ENCODE peak calls at places on chromosomes 5 and 9, in ten cellular contexts. One of them, this sample, is unnamed. For H3K36me3, the result is how much of the 10 kb centered on the place peaks cover.

GRCh38 chr9:109880276-109881169 is 100.5 kb downstream of the PALM2AKAP2 start:
- DNase-seq in IMR-90: peak
- DNase-seq in adrenal gland: no peak
- DNase-seq in hepatocyte: peak
- DNase-seq in GM12878: no peak
- DNase-seq in tibial artery: no peak
- DNase-seq in CD8-positive, alpha-beta T cell: no peak
- DNase-seq in Panc1: no peak
- DNase-seq in ovary: no peak
- DNase-seq in heart left ventricle: no peak
- DNase-seq in this sample: peak

GRCh38 chr9:132069046-132069898 is 10.4 kb downstream of the MED27 start:
- DNase-seq in IMR-90: peak
- DNase-seq in adrenal gland: no peak
- DNase-seq in hepatocyte: no peak
- DNase-seq in GM12878: no peak
- DNase-seq in tibial artery: no peak
- DNase-seq in CD8-positive, alpha-beta T cell: no peak
- DNase-seq in Panc1: no peak
- DNase-seq in ovary: no peak
- DNase-seq in heart left ventricle: no peak
- DNase-seq in this sample: peak

GRCh38 chr9:116002624-116003023 is 151.0 kb upstream of the PAPPA start:
- DNase-seq in IMR-90: no peak
- DNase-seq in adrenal gland: no peak
- DNase-seq in hepatocyte: no peak
- DNase-seq in GM12878: no peak
- DNase-seq in tibial artery: no peak
- DNase-seq in CD8-positive, alpha-beta T cell: no peak
- DNase-seq in Panc1: no peak
- DNase-seq in ovary: no peak
- DNase-seq in heart left ventricle: peak
- DNase-seq in this sample: peak

GRCh38 chr5:74761241-74761640 is 5.7 kb downstream of the GFM2 start:
- DNase-seq in IMR-90: peak
- DNase-seq in adrenal gland: no peak
- DNase-seq in hepatocyte: no peak
- DNase-seq in GM12878: no peak
- DNase-seq in tibial artery: no peak
- DNase-seq in CD8-positive, alpha-beta T cell: no peak
- DNase-seq in Panc1: no peak
- DNase-seq in ovary: no peak
- DNase-seq in heart left ventricle: no peak
- DNase-seq in this sample: peak

GRCh38 chr5:150411245-150411979 is 1.3 kb downstream of the CD74 start:
- DNase-seq in IMR-90: peak
- DNase-seq in adrenal gland: peak
- DNase-seq in hepatocyte: peak
- DNase-seq in GM12878: no peak
- DNase-seq in tibial artery: peak
- DNase-seq in CD8-positive, alpha-beta T cell: peak
- DNase-seq in Panc1: no peak
- DNase-seq in ovary: peak
- DNase-seq in heart left ventricle: peak
- DNase-seq in this sample: peak

GRCh38 chr9:131701434-131701781 is 38.5 kb downstream of the RAPGEF1 start:
- DNase-seq in IMR-90: no peak
- DNase-seq in adrenal gland: no peak
- DNase-seq in hepatocyte: no peak
- DNase-seq in GM12878: no peak
- DNase-seq in tibial artery: no peak
- DNase-seq in CD8-positive, alpha-beta T cell: no peak
- DNase-seq in Panc1: no peak
- DNase-seq in ovary: no peak
- DNase-seq in heart left ventricle: no peak
- DNase-seq in this sample: no peak

GRCh38 chr9:90441814-90442213 is 200.8 kb downstream of the DIRAS2 start:
- DNase-seq in IMR-90: no peak
- DNase-seq in adrenal gland: no peak
- DNase-seq in hepatocyte: no peak
- DNase-seq in GM12878: no peak
- DNase-seq in tibial artery: no peak
- DNase-seq in CD8-positive, alpha-beta T cell: no peak
- DNase-seq in Panc1: no peak
- DNase-seq in ovary: no peak
- DNase-seq in heart left ventricle: no peak
- DNase-seq in this sample: peak

GRCh38 chr5:150599917-150600511 is 40.4 kb upstream of the SYNPO start:
- DNase-seq in IMR-90: peak
- DNase-seq in adrenal gland: peak
- DNase-seq in hepatocyte: peak
- DNase-seq in GM12878: no peak
- DNase-seq in tibial artery: peak
- DNase-seq in CD8-positive, alpha-beta T cell: no peak
- DNase-seq in Panc1: no peak
- DNase-seq in ovary: peak
- DNase-seq in heart left ventricle: peak
- DNase-seq in this sample: peak

GRCh38 chr9:136566899-136567298 is 21.1 kb upstream of the NOTCH1 start:
- DNase-seq in IMR-90: no peak
- DNase-seq in adrenal gland: peak
- DNase-seq in hepatocyte: no peak
- DNase-seq in GM12878: no peak
- DNase-seq in tibial artery: peak
- DNase-seq in CD8-positive, alpha-beta T cell: no peak
- DNase-seq in Panc1: no peak
- DNase-seq in ovary: peak
- DNase-seq in heart left ventricle: peak
- DNase-seq in this sample: no peak

GRCh38 chr5:175321927-175322532 is 122.0 kb downstream of the DRD1 start:
- DNase-seq in IMR-90: peak
- DNase-seq in adrenal gland: no peak
- DNase-seq in hepatocyte: peak
- DNase-seq in GM12878: no peak
- DNase-seq in tibial artery: no peak
- DNase-seq in CD8-positive, alpha-beta T cell: no peak
- DNase-seq in Panc1: no peak
- DNase-seq in ovary: no peak
- DNase-seq in heart left ventricle: no peak
- DNase-seq in this sample: peak

GRCh38 chr9:21657966-21658667 is 144.3 kb upstream of the MTAP start:
- DNase-seq in IMR-90: peak
- DNase-seq in adrenal gland: no peak
- DNase-seq in hepatocyte: no peak
- DNase-seq in GM12878: no peak
- DNase-seq in tibial artery: no peak
- DNase-seq in CD8-positive, alpha-beta T cell: no peak
- DNase-seq in Panc1: no peak
- DNase-seq in ovary: no peak
- DNase-seq in heart left ventricle: no peak
- DNase-seq in this sample: no peak

GRCh38 chr9:106689089-106689488 is 173.9 kb upstream of the ZNF462 start:
- DNase-seq in IMR-90: no peak
- DNase-seq in adrenal gland: no peak
- DNase-seq in hepatocyte: no peak
- DNase-seq in GM12878: no peak
- DNase-seq in tibial artery: no peak
- DNase-seq in CD8-positive, alpha-beta T cell: no peak
- DNase-seq in Panc1: no peak
- DNase-seq in ovary: no peak
- DNase-seq in heart left ventricle: no peak
- DNase-seq in this sample: no peak

GRCh38 chr5:96370981-96371380 is 62.1 kb downstream of the PCSK1 start:
- DNase-seq in IMR-90: no peak
- DNase-seq in adrenal gland: no peak
- DNase-seq in hepatocyte: no peak
- DNase-seq in GM12878: no peak
- DNase-seq in tibial artery: no peak
- DNase-seq in CD8-positive, alpha-beta T cell: no peak
- DNase-seq in Panc1: no peak
- DNase-seq in ovary: no peak
- DNase-seq in heart left ventricle: no peak
- DNase-seq in this sample: no peak

GRCh38 chr5:169895876-169896275 is 84.4 kb downstream of the INSYN2B start:
- DNase-seq in IMR-90: peak
- DNase-seq in adrenal gland: peak
- DNase-seq in hepatocyte: no peak
- DNase-seq in GM12878: no peak
- DNase-seq in tibial artery: no peak
- DNase-seq in CD8-positive, alpha-beta T cell: no peak
- DNase-seq in Panc1: no peak
- DNase-seq in ovary: no peak
- DNase-seq in heart left ventricle: no peak
- DNase-seq in this sample: no peak

DNA sequence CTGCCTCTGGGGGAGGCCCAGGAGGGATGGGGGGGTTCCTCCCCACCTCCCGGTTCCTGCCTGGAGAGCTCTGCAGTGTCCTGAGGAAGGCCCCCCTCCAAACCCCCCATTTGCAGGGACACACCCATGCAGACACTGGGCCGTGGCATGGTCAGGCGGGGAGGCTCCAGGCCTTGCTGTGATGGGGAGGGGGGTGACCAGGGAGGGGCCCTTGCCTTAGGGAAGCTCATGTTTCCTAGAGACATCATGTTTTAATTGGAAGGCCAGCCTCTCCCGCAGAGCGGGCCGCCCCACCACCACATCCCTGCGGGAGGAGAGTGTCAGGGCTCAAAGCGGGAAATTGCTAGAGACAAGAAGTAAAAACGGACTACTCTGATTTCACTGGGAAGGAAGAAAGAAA is 12.0 kb downstream of the PRRX2 start:
- DNase-seq in IMR-90: no peak
- DNase-seq in adrenal gland: no peak
- DNase-seq in hepatocyte: no peak
- DNase-seq in GM12878: no peak
- DNase-seq in tibial artery: no peak
- DNase-seq in CD8-positive, alpha-beta T cell: no peak
- DNase-seq in Panc1: no peak
- DNase-seq in ovary: no peak
- DNase-seq in heart left ventricle: no peak
- DNase-seq in this sample: no peak
- H3K4me3 ChIP-seq in IMR-90: no peak
- H3K4me3 ChIP-seq in adrenal gland: no peak
- H3K4me3 ChIP-seq in hepatocyte: no peak
- H3K4me3 ChIP-seq in GM12878: no peak
- H3K4me3 ChIP-seq in tibial artery: no peak
- H3K4me3 ChIP-seq in CD8-positive, alpha-beta T cell: no peak
- H3K4me3 ChIP-seq in Panc1: no peak
- H3K4me3 ChIP-seq in ovary: no peak
- H3K4me3 ChIP-seq in heart left ventricle: no peak
- H3K4me3 ChIP-seq in this sample: no peak

GRCh38 chr5:177249761-177250537 is 53.6 kb downstream of the RAB24 start:
- DNase-seq in IMR-90: no peak
- DNase-seq in adrenal gland: no peak
- DNase-seq in hepatocyte: no peak
- DNase-seq in GM12878: no peak
- DNase-seq in tibial artery: no peak
- DNase-seq in CD8-positive, alpha-beta T cell: no peak
- DNase-seq in Panc1: no peak
- DNase-seq in ovary: no peak
- DNase-seq in heart left ventricle: no peak
- DNase-seq in this sample: no peak

GRCh38 chr5:177256296-177256695 is 47.2 kb downstream of the RAB24 start:
- DNase-seq in IMR-90: no peak
- DNase-seq in adrenal gland: no peak
- DNase-seq in hepatocyte: no peak
- DNase-seq in GM12878: no peak
- DNase-seq in tibial artery: no peak
- DNase-seq in CD8-positive, alpha-beta T cell: no peak
- DNase-seq in Panc1: no peak
- DNase-seq in ovary: no peak
- DNase-seq in heart left ventricle: no peak
- DNase-seq in this sample: peak

GRCh38 chr5:177253252-177253651 is 50.3 kb downstream of the RAB24 start:
- DNase-seq in IMR-90: no peak
- DNase-seq in adrenal gland: no peak
- DNase-seq in hepatocyte: no peak
- DNase-seq in GM12878: no peak
- DNase-seq in tibial artery: no peak
- DNase-seq in CD8-positive, alpha-beta T cell: no peak
- DNase-seq in Panc1: no peak
- DNase-seq in ovary: no peak
- DNase-seq in heart left ventricle: no peak
- DNase-seq in this sample: no peak
- H3K36me3 ChIP-seq in IMR-90: under half
- H3K36me3 ChIP-seq in adrenal gland: under half
- H3K36me3 ChIP-seq in hepatocyte: under half
- H3K36me3 ChIP-seq in GM12878: under half
- H3K36me3 ChIP-seq in tibial artery: half or more
- H3K36me3 ChIP-seq in CD8-positive, alpha-beta T cell: under half
- H3K36me3 ChIP-seq in Panc1: under half
- H3K36me3 ChIP-seq in ovary: under half
- H3K36me3 ChIP-seq in heart left ventricle: half or more
- H3K36me3 ChIP-seq in this sample: under half

DNA sequence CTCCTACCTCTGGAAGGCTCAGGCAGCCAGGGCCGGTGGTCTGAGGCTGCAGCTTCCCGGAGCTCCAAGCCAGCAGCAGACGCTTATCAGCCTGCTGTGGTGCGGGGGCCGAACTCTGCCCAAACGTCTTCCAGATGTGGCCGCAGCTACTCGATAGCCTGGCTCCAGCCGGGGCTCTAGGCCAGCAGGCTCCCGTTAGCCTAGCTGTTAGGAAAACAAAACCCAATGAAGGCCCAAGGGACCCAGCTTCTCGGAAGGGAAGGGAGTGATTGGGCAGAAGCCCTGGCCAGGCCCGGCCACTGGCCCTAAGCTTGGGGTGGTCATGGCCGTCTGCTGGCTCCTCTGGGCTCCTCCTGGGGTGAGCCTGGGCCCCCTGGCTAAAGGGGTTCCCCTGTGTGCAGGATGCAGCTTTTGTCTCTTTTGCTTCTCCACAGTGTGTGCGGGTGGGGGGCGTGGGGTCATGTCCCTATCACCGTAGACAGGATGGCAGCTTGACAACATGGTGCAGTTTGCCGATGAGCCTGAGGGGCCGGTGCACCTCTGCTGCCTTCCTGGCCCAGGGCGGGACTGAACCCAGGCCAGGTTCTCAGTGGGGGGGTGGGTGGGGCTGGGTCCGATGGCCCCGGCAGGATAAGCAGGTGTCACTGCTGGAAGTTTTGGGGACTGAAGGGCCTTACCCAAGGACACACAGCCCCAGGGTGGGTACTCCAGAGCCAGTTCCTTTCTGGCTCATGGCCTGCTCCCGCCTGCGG is 18.7 kb downstream of the MYMK start:
- DNase-seq in IMR-90: peak
- DNase-seq in adrenal gland: peak
- DNase-seq in hepatocyte: no peak
- DNase-seq in GM12878: no peak
- DNase-seq in tibial artery: peak
- DNase-seq in CD8-positive, alpha-beta T cell: no peak
- DNase-seq in Panc1: no peak
- DNase-seq in ovary: peak
- DNase-seq in heart left ventricle: peak
- DNase-seq in this sample: no peak
- H3K4me3 ChIP-seq in IMR-90: no peak
- H3K4me3 ChIP-seq in adrenal gland: no peak
- H3K4me3 ChIP-seq in hepatocyte: no peak
- H3K4me3 ChIP-seq in GM12878: no peak
- H3K4me3 ChIP-seq in tibial artery: no peak
- H3K4me3 ChIP-seq in CD8-positive, alpha-beta T cell: no peak
- H3K4me3 ChIP-seq in Panc1: no peak
- H3K4me3 ChIP-seq in ovary: no peak
- H3K4me3 ChIP-seq in heart left ventricle: no peak
- H3K4me3 ChIP-seq in this sample: no peak

GRCh38 chr9:79711874-79712273 is 140.1 kb downstream of the TLE4 start:
- DNase-seq in IMR-90: no peak
- DNase-seq in adrenal gland: no peak
- DNase-seq in hepatocyte: no peak
- DNase-seq in GM12878: no peak
- DNase-seq in tibial artery: no peak
- DNase-seq in CD8-positive, alpha-beta T cell: no peak
- DNase-seq in Panc1: no peak
- DNase-seq in ovary: no peak
- DNase-seq in heart left ventricle: no peak
- DNase-seq in this sample: no peak
- H3K36me3 ChIP-seq in IMR-90: under half
- H3K36me3 ChIP-seq in adrenal gland: under half
- H3K36me3 ChIP-seq in hepatocyte: under half
- H3K36me3 ChIP-seq in GM12878: under half
- H3K36me3 ChIP-seq in tibial artery: half or more
- H3K36me3 ChIP-seq in CD8-positive, alpha-beta T cell: half or more
- H3K36me3 ChIP-seq in Panc1: under half
- H3K36me3 ChIP-seq in ovary: under half
- H3K36me3 ChIP-seq in heart left ventricle: half or more
- H3K36me3 ChIP-seq in this sample: under half